ENCODE peak calls at places on chromosomes 2 and 18, in five cellular contexts. G is foreskin keratinocyte, H is mucosa of descending colon, V is RWPE1, L is IMR-90. E is an unnamed sample.

GRCh38 chr2:122955761-122956160 is 1069.3 kb upstream of the CNTNAP5 start:
- DNase-seq in G (no peak), H (no peak), V (no peak), L (no peak), E (no peak)

GRCh38 chr2:71935291-71935848 is 212.3 kb downstream of the CYP26B1 start:
- DNase-seq in G (no peak), H (no peak), V (no peak), L (no peak), E (no peak)

GRCh38 chr2:5520352-5520996 is 171.7 kb upstream of the SOX11 start:
- DNase-seq in G (no peak), H (no peak), V (no peak), L (peak; percentile 4), E (no peak)

GRCh38 chr2:238096311-238097011 is 3.7 kb upstream of the ESPNL start:
- DNase-seq in G (peak; percentile 37), H (no peak), V (no peak), L (no peak), E (peak; percentile 84)

GRCh38 chr2:159895258-159896209 is 97.5 kb upstream of the CD302 start:
- DNase-seq in G (no peak), H (no peak), V (no peak), L (peak; percentile 11), E (no peak)

GRCh38 chr2:217943379-217944321 is 59.1 kb downstream of the TNS1 start:
- DNase-seq in G (no peak), H (peak; percentile 79), V (no peak), L (peak; percentile 58), E (peak; percentile 84)

GRCh38 chr2:139296672-139297209 is 516.6 kb upstream of the NXPH2 start:
- DNase-seq in G (peak; percentile 37), H (no peak), V (peak; percentile 6), L (no peak), E (no peak)

GRCh38 chr18:63848159-63848558 is 39.3 kb upstream of the SERPINB2 start:
- DNase-seq in G (peak; percentile 34), H (no peak), V (peak; percentile 36), L (peak; percentile 75), E (peak; percentile 15)

GRCh38 chr18:67731853-67732252 is 215.3 kb upstream of the DSEL start:
- DNase-seq in G (peak; percentile 60), H (no peak), V (peak; percentile 13), L (peak; percentile 73), E (no peak)

GRCh38 chr2:239953418-239954061 is 71.6 kb downstream of the NDUFA10 start:
- DNase-seq in G (no peak), H (peak; percentile 30), V (no peak), L (peak; percentile 15), E (no peak)

GRCh38 chr2:80462654-80463053 is 158.1 kb upstream of the LRRTM1 start:
- DNase-seq in G (no peak), H (no peak), V (no peak), L (no peak), E (no peak)

GRCh38 chr2:167945660-167946366 is 301.6 kb downstream of the STK39 start:
- DNase-seq in G (no peak), H (no peak), V (no peak), L (no peak), E (no peak)

GRCh38 chr2:149994057-149994728 is 406.6 kb upstream of the MMADHC start:
- DNase-seq in G (peak; percentile 99), H (no peak), V (peak; percentile 80), L (peak; percentile 43), E (peak; percentile 32)

GRCh38 chr2:230925879-230926765 is 1.1 kb upstream of the GPR55 start:
- DNase-seq in G (peak; percentile 23), H (no peak), V (no peak), L (no peak), E (no peak)

GRCh38 chr18:49243391-49243790 is 217.1 kb downstream of the DYM start:
- DNase-seq in G (no peak), H (no peak), V (no peak), L (no peak), E (no peak)

GRCh38 chr2:102412199-102412598 is 10.8 kb upstream of the IL18RAP start:
- DNase-seq in G (no peak), H (no peak), V (no peak), L (no peak), E (no peak)

GRCh38 chr18:74520096-74520833 is 14.0 kb upstream of the CNDP1 start:
- DNase-seq in G (no peak), H (no peak), V (no peak), L (no peak), E (peak; percentile 5)

GRCh38 chr18:24161304-24161703 is 22.4 kb downstream of the CABYR start:
- DNase-seq in G (no peak), H (no peak), V (no peak), L (no peak), E (no peak)

GRCh38 chr18:53018791-53019190 is 678.8 kb downstream of the DCC start:
- DNase-seq in G (no peak), H (no peak), V (no peak), L (no peak), E (no peak)

GRCh38 chr2:202529389-202529788 is 105.4 kb upstream of the FAM117B start:
- DNase-seq in G (no peak), H (no peak), V (no peak), L (peak; percentile 86), E (no peak)

GRCh38 chr2:69616755-69617154 is 26.8 kb downstream of the AAK1 start:
- DNase-seq in G (peak; percentile 13), H (no peak), V (peak; percentile 56), L (no peak), E (no peak)

GRCh38 chr18:57789759-57790158 is 13.4 kb downstream of the ATP8B1 start:
- DNase-seq in G (no peak), H (no peak), V (no peak), L (no peak), E (no peak)

GRCh38 chr2:203934006-203934632 is 2.4 kb upstream of the ICOS start:
- DNase-seq in G (no peak), H (no peak), V (no peak), L (no peak), E (no peak)

GRCh38 chr2:218145124-218145523 is 19.3 kb downstream of the CXCR2 start:
- DNase-seq in G (no peak), H (no peak), V (no peak), L (no peak), E (no peak)

GRCh38 chr2:128315122-128315828 is 3.4 kb downstream of the HS6ST1 start:
- DNase-seq in G (no peak), H (no peak), V (no peak), L (no peak), E (peak; percentile 31)

GRCh38 chr18:47397671-47398319 is 146.3 kb upstream of the SKOR2 start:
- DNase-seq in G (no peak), H (no peak), V (no peak), L (no peak), E (peak; percentile 31)

GRCh38 chr2:16745466-16745865 is 79.8 kb upstream of the CYRIA start:
- DNase-seq in G (no peak), H (no peak), V (no peak), L (no peak), E (no peak)

GRCh38 chr2:106868199-106868598 is 17.8 kb downstream of the ST6GAL2 start:
- DNase-seq in G (no peak), H (no peak), V (no peak), L (no peak), E (no peak)

GRCh38 chr2:6372317-6372903 is 493.3 kb downstream of the CMPK2 start:
- DNase-seq in G (peak; percentile 40), H (no peak), V (peak; percentile 15), L (peak; percentile 73), E (no peak)

GRCh38 chr2:164800572-164800971 is 41.1 kb downstream of the COBLL1 start:
- DNase-seq in G (no peak), H (no peak), V (no peak), L (no peak), E (no peak)

GRCh38 chr18:6591491-6591890 is 138.0 kb upstream of the ARHGAP28 start:
- DNase-seq in G (peak; percentile 39), H (no peak), V (no peak), L (peak; percentile 44), E (no peak)

GRCh38 chr2:69036926-69037325 is 23.9 kb downstream of the ANTXR1 start:
- DNase-seq in G (no peak), H (no peak), V (no peak), L (peak; percentile 84), E (no peak)

GRCh38 chr18:9862686-9863085 is 23.1 kb upstream of the TXNDC2 start:
- DNase-seq in G (no peak), H (no peak), V (no peak), L (no peak), E (no peak)

GRCh38 chr2:176139170-176139611 is 9.7 kb downstream of the HOXD8 start:
- DNase-seq in G (no peak), H (no peak), V (no peak), L (no peak), E (no peak)

GRCh38 chr2:82837588-82838304 is 1621.3 kb downstream of the SUCLG1 start:
- DNase-seq in G (peak; percentile 87), H (no peak), V (peak; percentile 72), L (peak; percentile 70), E (no peak)

E was measured in body of pancreas.